ENCODE peak calls at places on chromosome 2, in six cellular contexts. G, Y, W, V, I and X are unnamed samples.

GRCh38 chr2:129935118-129935517 is 44.3 kb upstream of the RAB6C start:
- DNase-seq in W (peak), V (no peak), G (no peak), I (no peak), Y (no peak), X (no peak)

GRCh38 chr2:70767699-70768584 is at the start of gene ADD2:
- DNase-seq in Y (peak), V (peak), I (peak), W (peak), G (peak), X (peak)

GRCh38 chr2:7011376-7012083 is 94.3 kb downstream of the RNF144A start:
- DNase-seq in G (no peak), W (no peak), V (no peak), Y (no peak), I (no peak), X (peak)

GRCh38 chr2:224930124-224930523 is 112.1 kb downstream of the DOCK10 start:
- DNase-seq in Y (peak), I (no peak), G (no peak), V (peak), W (no peak), X (no peak)

GRCh38 chr2:28543316-28544068 is 47.6 kb downstream of the PLB1 start:
- DNase-seq in Y (no peak), I (no peak), W (no peak), V (no peak), G (no peak), X (peak)

GRCh38 chr2:74416721-74417120 is 4.7 kb downstream of the C2orf81 start:
- DNase-seq in W (no peak), I (no peak), V (peak), G (no peak), Y (no peak), X (no peak)

GRCh38 chr2:98148968-98149697 is 62.2 kb downstream of the VWA3B start:
- DNase-seq in W (peak), V (peak), Y (no peak), I (no peak), G (no peak), X (peak)

GRCh38 chr2:188808921-188809320 is 165.3 kb upstream of the COL3A1 start:
- DNase-seq in V (no peak), I (no peak), G (no peak), W (no peak), Y (no peak), X (no peak)